ENCODE peak calls at places on chromosome 10, in six cellular contexts. X is HCT116, M is right lobe of liver, N is spleen, Z is esophagus squamous epithelium, R is ovary. V is an unnamed sample. For H3K27me3, the result is how much of the 10 kb centered on the place peaks cover.

GRCh38 chr10:89814278-89814677 is 112.9 kb downstream of the KIF20B start:
- DNase-seq in R (no peak), X (no peak), N (no peak), M (no peak), Z (no peak), V (no peak)

GRCh38 chr10:26334932-26335573 is 103.1 kb upstream of the APBB1IP start:
- DNase-seq in R (no peak), M (peak), N (peak), Z (no peak), X (peak), V (peak)

GRCh38 chr10:95133016-95133752 is 60.9 kb upstream of the ACSM6 start:
- DNase-seq in R (peak), M (peak), N (peak), X (peak), Z (no peak), V (peak)

GRCh38 chr10:46547881-46548780 is 8.3 kb downstream of the GPRIN2 start:
- DNase-seq in N (peak), R (peak), Z (no peak), X (no peak), M (peak), V (peak)

GRCh38 chr10:105161149-105161548 is 520.1 kb downstream of the SORCS3 start:
- DNase-seq in N (no peak), Z (no peak), X (no peak), M (no peak), R (no peak), V (no peak)

GRCh38 chr10:124740374-124741280 is 3.6 kb downstream of the FAM53B start:
- DNase-seq in M (peak), Z (no peak), R (peak), X (no peak), N (peak), V (no peak)

GRCh38 chr10:103583871-103584215 is 90.3 kb downstream of the NEURL1 start:
- DNase-seq in Z (no peak), X (no peak), R (no peak), N (no peak), M (no peak), V (no peak)

GRCh38 chr10:69239816-69240434 is 19.8 kb downstream of the HKDC1 start:
- DNase-seq in N (peak), M (no peak), R (no peak), X (no peak), Z (no peak), V (no peak)

GRCh38 chr10:42630537-42631134 is 7.7 kb downstream of the ZNF33B start:
- DNase-seq in N (no peak), R (no peak), M (no peak), X (no peak), Z (no peak), V (no peak)

GRCh38 chr10:124903119-124903518 is 38.8 kb upstream of the ZRANB1 start:
- DNase-seq in N (no peak), R (peak), X (no peak), M (peak), Z (no peak), V (peak)

GRCh38 chr10:24119919-24120318 is 89.0 kb upstream of the KIAA1217 start:
- DNase-seq in N (no peak), Z (no peak), R (no peak), X (no peak), M (no peak), V (no peak)

GRCh38 chr10:130064783-130065182 is 45.8 kb downstream of the C10orf143 start:
- DNase-seq in R (no peak), N (no peak), X (no peak), Z (no peak), M (no peak), V (no peak)

GRCh38 chr10:95388539-95388938 is 97.7 kb upstream of the PDLIM1 start:
- DNase-seq in Z (no peak), M (peak), X (no peak), R (no peak), N (no peak), V (no peak)

GRCh38 chr10:33355267-33355666 is 20.8 kb upstream of the NRP1 start:
- DNase-seq in M (no peak), R (no peak), Z (no peak), X (no peak), N (no peak), V (peak)

GRCh38 chr10:94093286-94093905 is 99.7 kb downstream of the PLCE1 start:
- DNase-seq in X (no peak), N (no peak), R (no peak), M (no peak), Z (no peak), V (no peak)

DNA sequence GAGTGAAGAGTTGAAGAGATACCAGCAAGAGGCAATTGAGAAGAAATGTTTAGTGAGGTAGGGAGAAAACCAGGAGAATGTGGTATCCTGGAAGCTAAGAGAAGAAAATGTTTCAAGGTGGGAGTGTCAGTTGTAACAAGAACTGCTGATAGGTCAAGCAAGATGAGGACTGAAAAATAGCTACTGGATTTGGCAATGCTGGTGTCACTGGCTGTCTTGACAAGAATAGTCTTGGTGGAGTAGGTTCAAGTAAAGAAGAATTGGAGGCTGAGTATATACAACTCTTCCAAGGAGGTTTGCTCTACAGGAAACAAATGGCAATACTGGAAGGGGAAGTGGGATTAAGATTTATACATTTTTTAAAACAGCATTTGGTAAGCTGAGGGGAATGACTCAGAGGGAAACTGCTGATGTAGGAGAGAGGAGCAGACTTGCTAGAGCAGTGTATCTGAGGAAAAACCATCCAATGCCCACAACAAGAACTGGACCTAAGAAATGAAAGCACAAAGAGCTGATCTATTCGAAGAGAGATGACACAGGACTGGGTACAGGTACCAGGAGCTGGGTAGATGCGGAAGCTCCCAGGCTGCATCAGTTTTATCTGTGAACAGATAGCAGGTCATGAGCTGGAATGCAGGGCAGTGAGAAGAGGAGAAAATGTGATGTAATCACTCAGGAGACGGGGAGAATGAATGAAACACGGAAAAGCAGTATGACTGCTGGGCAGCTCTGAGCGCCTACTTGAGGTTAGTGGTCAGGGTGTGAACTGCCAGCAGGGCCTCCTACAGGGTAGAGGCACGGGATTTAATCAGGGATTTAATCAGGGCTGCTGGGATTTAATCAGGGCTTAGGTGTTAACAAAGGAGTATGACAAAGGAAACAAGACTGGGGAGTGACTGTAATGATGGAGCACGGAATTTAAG is 34.5 kb downstream of the FAM25A start:
- DNase-seq in Z (no peak), M (no peak), R (no peak), X (no peak), N (no peak), V (no peak)
- H3K4me3 ChIP-seq in Z (no peak), M (no peak), R (no peak), X (no peak), N (no peak), V (no peak)

GRCh38 chr10:119867317-119867716 is 5.3 kb downstream of the MCMBP start:
- DNase-seq in R (no peak), Z (no peak), M (no peak), N (no peak), X (no peak), V (no peak)

GRCh38 chr10:119878524-119878923 is 5.9 kb upstream of the MCMBP start:
- DNase-seq in R (no peak), N (no peak), Z (no peak), X (no peak), M (no peak), V (no peak)

GRCh38 chr10:119872860-119873671 is 423 bp upstream of the MCMBP start:
- DNase-seq in Z (peak), R (peak), X (peak), M (peak), N (peak), V (peak)

GRCh38 chr10:119871881-119872609 is 598 bp downstream of the MCMBP start:
- DNase-seq in N (peak), M (peak), R (peak), X (peak), Z (no peak), V (peak)

DNA sequence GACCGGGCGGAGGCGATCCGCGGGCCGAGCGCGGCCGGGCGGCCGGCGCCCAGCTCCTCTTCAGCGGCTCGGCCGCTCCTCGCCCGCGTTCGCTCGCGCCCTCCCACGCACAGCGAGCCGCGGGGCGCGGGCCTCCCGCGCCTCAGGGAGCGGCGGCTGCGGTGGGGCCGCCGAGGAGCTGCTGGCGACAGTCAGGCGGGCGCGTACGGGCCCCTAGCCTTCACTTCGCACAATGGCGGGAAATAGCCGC is at the start of gene MCMBP:
- DNase-seq in M (no peak), R (no peak), X (no peak), N (no peak), Z (no peak), V (no peak)
- TF ChIP-seq POLR2A in M (peak), R (peak), X (peak), N (no peak), Z (peak), V (no peak)

DNA sequence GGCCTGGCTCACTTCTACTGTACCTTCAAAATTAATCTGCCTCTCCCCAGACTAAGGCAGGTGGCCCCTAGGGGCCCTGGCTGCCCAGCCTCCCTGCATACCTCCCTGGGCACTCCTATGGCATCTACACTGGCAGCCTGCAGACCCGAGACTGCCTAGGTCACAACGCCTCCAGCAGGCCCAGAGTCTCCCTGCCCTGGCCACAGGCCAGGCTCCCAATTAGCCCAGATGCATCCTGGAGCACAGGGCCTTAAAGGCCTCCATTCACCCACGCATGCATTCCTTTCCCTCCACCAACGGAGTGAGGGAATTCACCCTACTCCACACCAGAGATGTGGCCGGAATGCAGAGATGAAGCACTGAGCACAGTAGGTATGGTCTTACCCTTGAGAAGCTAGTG is 1.9 kb downstream of the CHAT start:
- DNase-seq in N (peak), Z (no peak), M (no peak), X (no peak), R (no peak), V (no peak)
- H3K27me3 ChIP-seq in N (under half), Z (under half), M (under half), X (under half), R (under half), V (half or more)

GRCh38 chr10:112955736-112956421 is 5.8 kb downstream of the TCF7L2 start:
- DNase-seq in N (no peak), M (no peak), Z (no peak), R (no peak), X (no peak), V (no peak)
- H3K4me3 ChIP-seq in N (peak), M (peak), Z (peak), R (peak), X (peak), V (no peak)

GRCh38 chr10:133377818-133378250 is 1.2 kb upstream of the PAOX start:
- DNase-seq in R (no peak), M (no peak), X (no peak), Z (no peak), N (peak), V (no peak)

GRCh38 chr10:133379801-133380666 is 972 bp downstream of the PAOX start:
- DNase-seq in X (no peak), R (no peak), N (peak), M (no peak), Z (no peak), V (no peak)

GRCh38 chr10:133379152-133379800 is at the start of gene PAOX:
- DNase-seq in N (peak), Z (no peak), M (peak), X (no peak), R (peak), V (peak)

GRCh38 chr10:133377025-133377817 is 1.8 kb upstream of the PAOX start:
- DNase-seq in Z (no peak), X (no peak), M (no peak), N (no peak), R (no peak), V (no peak)

GRCh38 chr10:133378251-133379096 is 588 bp upstream of the PAOX start:
- DNase-seq in R (peak), Z (no peak), M (peak), N (peak), X (no peak), V (peak)
- TF ChIP-seq POLR2A in R (no peak), Z (no peak), M (peak), N (no peak), X (no peak), V (peak)

GRCh38 chr10:14860782-14861181 is 17.9 kb upstream of the SUV39H2 start:
- DNase-seq in Z (no peak), X (no peak), R (no peak), M (no peak), N (no peak), V (no peak)

GRCh38 chr10:14859775-14860174 is 18.9 kb upstream of the SUV39H2 start:
- DNase-seq in X (no peak), Z (no peak), M (no peak), R (no peak), N (no peak), V (no peak)

GRCh38 chr10:14859043-14859442 is 19.6 kb upstream of the SUV39H2 start:
- DNase-seq in M (no peak), N (no peak), Z (no peak), R (no peak), X (no peak), V (no peak)

GRCh38 chr10:14855453-14855852 is 17.3 kb downstream of the HSPA14 start:
- DNase-seq in N (no peak), X (no peak), Z (no peak), M (no peak), R (no peak), V (no peak)

DNA sequence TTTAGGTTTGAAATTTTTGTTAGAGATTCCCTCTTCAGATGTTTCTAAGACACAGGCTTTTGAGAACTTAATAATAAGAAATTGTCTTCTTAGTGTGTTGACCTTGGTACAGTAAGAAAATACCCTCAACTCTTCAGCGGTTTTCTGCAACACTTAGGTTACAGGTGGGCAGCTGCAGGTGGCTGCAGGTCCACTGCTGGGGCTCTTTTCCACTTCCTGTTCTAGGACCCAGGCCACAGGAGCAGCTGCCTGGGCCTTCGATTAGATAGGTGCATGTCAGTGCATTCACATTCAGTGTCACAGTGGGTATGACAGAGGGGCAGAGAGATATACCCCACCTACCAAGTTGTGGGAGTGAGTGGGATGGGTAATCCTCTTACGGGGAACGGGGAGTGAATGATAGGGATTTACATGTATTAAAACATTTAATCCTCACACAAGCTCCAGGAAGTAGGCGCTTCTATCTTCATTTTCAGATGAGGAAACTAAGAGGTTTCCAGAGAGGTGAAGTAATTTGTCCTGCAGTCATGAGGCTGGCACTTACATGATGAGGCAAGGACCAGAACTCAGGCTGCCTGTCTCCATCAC is 20.2 kb upstream of the SUV39H2 start:
- DNase-seq in M (no peak), R (no peak), Z (no peak), N (no peak), X (no peak), V (no peak)
- H3K27me3 ChIP-seq in M (under half), R (under half), Z (under half), N (under half), X (under half), V (under half)

DNA sequence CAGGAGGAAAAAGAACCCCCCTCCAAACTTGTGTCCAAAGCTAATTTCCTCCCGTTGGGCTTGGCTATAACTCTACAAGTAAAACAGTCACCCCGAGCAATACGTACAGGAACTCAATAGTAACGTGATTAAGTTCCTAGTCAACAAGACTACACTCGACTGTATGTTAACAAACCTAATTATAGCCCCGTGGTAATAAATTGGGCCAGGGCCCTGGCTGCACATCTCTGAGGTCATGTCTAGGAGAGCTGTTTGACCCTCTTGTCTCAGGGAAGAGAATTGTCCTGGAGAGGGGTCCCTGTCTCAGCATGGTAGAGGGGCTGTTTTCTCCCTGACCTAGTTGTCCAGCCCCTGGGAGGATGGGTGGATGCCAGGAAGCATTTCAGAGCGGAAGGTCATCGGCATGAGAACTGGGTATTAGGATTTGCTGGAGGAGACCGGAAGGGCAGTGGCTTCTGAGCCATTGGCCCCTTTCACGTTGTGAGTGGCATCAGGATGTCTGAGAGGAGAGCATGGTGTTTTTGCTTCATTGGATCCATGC is 60.2 kb upstream of the COMTD1 start:
- DNase-seq in Z (no peak), M (no peak), N (no peak), X (no peak), R (peak), V (peak)
- H3K4me3 ChIP-seq in Z (peak), M (no peak), N (no peak), X (peak), R (no peak), V (no peak)

GRCh38 chr10:62457598-62457997 is 83.4 kb downstream of the ZNF365 start:
- DNase-seq in N (no peak), M (no peak), Z (no peak), X (no peak), R (no peak), V (no peak)
- TF ChIP-seq POLR2A in N (no peak), M (no peak), Z (no peak), X (no peak), R (no peak), V (no peak)